ENCODE peak calls at places on chromosomes 6 and 20, in ten cellular contexts. A, F, X, Q, W, G, Y, U, P and S are unnamed samples.
A peak's percentile ranks its signal among the peaks of the same experiment; 100 is the strongest.

GRCh38 chr20:22807045-22807444 is 222.7 kb upstream of the FOXA2 start:
- DNase-seq in A (peak; percentile 85), F (no peak), X (no peak), Q (no peak), W (no peak), G (no peak), Y (no peak), U (no peak), P (no peak), S (no peak)

GRCh38 chr20:48295445-48295903 is 510.2 kb upstream of the SULF2 start:
- DNase-seq in A (peak; percentile 88), F (no peak), X (no peak), Q (peak; percentile 49), W (no peak), G (peak; percentile 33), Y (no peak), U (peak; percentile 97), P (no peak), S (no peak)

GRCh38 chr6:150236544-150236943 is 93.7 kb downstream of the PPP1R14C start:
- DNase-seq in A (no peak), F (no peak), X (no peak), Q (no peak), W (no peak), G (no peak), Y (no peak), U (no peak), P (no peak), S (peak; percentile 67)

GRCh38 chr20:21099653-21100589 is 6.2 kb downstream of the LINC00237 start:
- DNase-seq in A (peak; percentile 24), F (peak; percentile 90), X (no peak), Q (no peak), W (peak; percentile 29), G (no peak), Y (no peak), U (peak; percentile 57), P (peak; percentile 69), S (peak; percentile 20)

GRCh38 chr6:168206681-168207274 is 112.8 kb downstream of the DACT2 start:
- DNase-seq in A (no peak), F (no peak), X (no peak), Q (no peak), W (no peak), G (no peak), Y (no peak), U (no peak), P (no peak), S (no peak)

GRCh38 chr20:46683939-46684750 is 5.1 kb downstream of the TP53RK start:
- DNase-seq in A (no peak), F (no peak), X (no peak), Q (peak; percentile 56), W (peak; percentile 44), G (peak; percentile 38), Y (no peak), U (peak; percentile 96), P (no peak), S (peak; percentile 69)

GRCh38 chr6:145842693-145843546 is 28.3 kb upstream of the FBXO30 start:
- DNase-seq in A (no peak), F (no peak), X (no peak), Q (no peak), W (no peak), G (no peak), Y (no peak), U (no peak), P (no peak), S (no peak)

GRCh38 chr6:168032383-168032760 is 34.9 kb downstream of the KIF25 start:
- DNase-seq in A (no peak), F (peak; percentile 23), X (no peak), Q (no peak), W (no peak), G (peak; percentile 27), Y (no peak), U (peak; percentile 40), P (no peak), S (no peak)

DNA sequence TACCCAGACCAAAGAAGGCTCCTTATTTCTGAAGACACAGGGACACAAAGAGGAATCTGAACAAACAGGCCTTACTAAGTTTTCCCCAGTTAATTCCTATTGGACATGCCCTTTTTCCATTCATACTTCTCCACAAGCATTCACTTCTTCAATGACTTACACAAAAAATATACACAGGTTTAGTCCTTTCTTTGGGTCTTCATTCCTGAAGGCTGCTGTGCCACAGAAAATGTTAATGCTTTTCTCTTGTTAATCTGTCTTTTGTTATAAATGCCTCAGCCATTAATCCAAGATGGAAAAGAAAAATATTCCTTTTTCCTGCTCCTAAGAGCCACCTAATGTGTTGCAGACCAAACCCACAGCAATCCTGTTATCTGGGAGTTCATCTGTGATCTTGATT is 71.2 kb downstream of the QRSL1 start:
- DNase-seq in A (no peak), F (no peak), X (no peak), Q (no peak), W (no peak), G (no peak), Y (no peak), U (no peak), P (no peak), S (no peak)
- H3K27ac ChIP-seq in A (no peak overlapping the region), F (no peak overlapping the region), X (no peak overlapping the region), Q (no peak overlapping the region), W (no peak overlapping the region), G (no peak overlapping the region), Y (no peak overlapping the region), U (no peak overlapping the region), P (peak overlapping the region; percentile 99), S (no peak overlapping the region)

GRCh38 chr20:17743677-17744076 is 43.9 kb downstream of the BANF2 start:
- DNase-seq in A (no peak), F (no peak), X (no peak), Q (no peak), W (no peak), G (no peak), Y (no peak), U (no peak), P (no peak), S (no peak)
- TF ChIP-seq CTCF in A (no peak), F (no peak), X (no peak), Q (no peak), W (no peak), G (no peak), Y (no peak), U (no peak), P (no peak), S (no peak)

DNA sequence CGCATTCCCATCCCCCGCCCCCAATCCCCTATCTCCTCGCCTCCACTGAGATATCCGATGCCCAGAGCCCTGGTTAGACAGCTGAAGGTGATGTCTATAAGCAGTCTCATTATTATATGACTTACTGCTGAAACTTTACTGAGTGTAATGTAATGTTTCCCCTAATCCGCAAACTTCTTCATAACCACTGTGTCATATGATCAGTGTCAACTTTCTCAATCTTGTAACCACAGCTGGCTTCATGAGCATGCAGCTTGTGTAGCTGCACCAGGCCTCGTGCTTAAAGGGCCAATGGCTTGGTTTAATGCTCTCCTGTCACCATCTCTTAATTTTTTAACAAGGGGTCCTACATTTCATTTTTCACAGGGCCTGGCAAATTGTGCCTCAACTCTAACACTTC is 8.1 kb downstream of the ASIP start:
- DNase-seq in A (no peak), F (no peak), X (no peak), Q (no peak), W (no peak), G (no peak), Y (no peak), U (no peak), P (no peak), S (no peak)
- H3K27ac ChIP-seq in A (no peak overlapping the region), F (no peak overlapping the region), X (no peak overlapping the region), Q (no peak overlapping the region), W (no peak overlapping the region), G (no peak overlapping the region), Y (no peak overlapping the region), U (no peak overlapping the region), P (no peak overlapping the region), S (no peak overlapping the region)

GRCh38 chr20:63740070-63740500 is 509 bp downstream of the SLC2A4RG start:
- DNase-seq in A (no peak), F (peak; percentile 92), X (no peak), Q (peak; percentile 75), W (peak; percentile 42), G (no peak), Y (no peak), U (peak; percentile 68), P (peak; percentile 70), S (peak; percentile 46)

GRCh38 chr20:63741676-63742380 is 2.3 kb downstream of the SLC2A4RG start:
- DNase-seq in A (no peak), F (peak; percentile 79), X (no peak), Q (peak; percentile 46), W (no peak), G (no peak), Y (no peak), U (no peak), P (no peak), S (peak; percentile 57)

GRCh38 chr20:63739129-63740069 is at the start of gene SLC2A4RG:
- DNase-seq in A (peak; percentile 74), F (peak; percentile 95), X (peak; percentile 37), Q (peak; percentile 85), W (peak; percentile 62), G (peak; percentile 79), Y (no peak), U (peak; percentile 98), P (peak; percentile 84), S (peak; percentile 78)

GRCh38 chr20:63741354-63741675 is 1.7 kb downstream of the SLC2A4RG start:
- DNase-seq in A (no peak), F (no peak), X (no peak), Q (no peak), W (no peak), G (no peak), Y (no peak), U (no peak), P (no peak), S (no peak)

DNA sequence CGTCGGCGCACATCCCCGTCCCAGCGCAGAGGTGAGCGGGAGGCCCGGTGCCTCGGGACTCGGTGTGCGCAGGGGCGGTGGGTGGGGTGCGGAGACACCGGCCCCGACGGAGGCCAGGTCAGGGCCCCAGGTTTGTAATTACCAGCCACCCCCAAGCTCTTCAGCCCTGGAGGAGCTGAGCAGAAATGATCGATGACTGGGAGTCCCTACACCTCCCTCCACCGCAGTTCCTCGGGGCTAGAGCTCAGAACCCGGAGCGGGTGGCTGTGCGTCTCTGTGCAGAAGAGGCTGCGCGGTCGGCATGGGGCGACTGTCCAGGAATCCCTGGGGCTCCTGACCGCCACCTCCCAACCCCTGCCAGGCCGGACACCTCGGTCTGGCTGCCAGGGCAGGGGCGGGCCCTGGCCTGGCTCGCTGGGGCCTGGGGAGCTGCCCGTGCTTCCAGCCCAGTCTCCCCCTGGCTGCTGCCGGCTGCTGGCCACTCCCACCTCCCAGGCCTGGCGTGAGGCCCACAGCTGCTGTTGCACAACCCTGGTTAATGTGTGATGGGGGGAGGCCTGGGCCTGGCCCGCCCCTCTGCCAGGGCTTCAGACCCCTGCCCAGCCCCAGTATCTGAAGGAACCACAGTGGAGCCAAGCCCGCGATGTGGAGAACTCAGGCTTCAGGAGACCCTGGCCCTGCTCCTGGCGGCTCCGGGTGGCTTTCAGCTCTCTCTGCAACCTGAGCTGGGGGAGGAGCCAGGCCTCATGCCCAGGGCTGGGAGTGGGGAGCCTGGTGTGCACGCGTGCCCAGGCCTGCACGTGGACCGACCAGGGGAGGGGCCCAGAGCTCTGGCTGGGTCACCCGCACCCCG is 1.2 kb downstream of the SLC2A4RG start:
- DNase-seq in A (peak; percentile 90), F (peak; percentile 93), X (no peak), Q (peak; percentile 98), W (peak; percentile 94), G (peak; percentile 93), Y (peak; percentile 74), U (peak; percentile 97), P (peak; percentile 44), S (peak; percentile 94)
- TF ChIP-seq CTCF in A (no peak), F (peak; percentile 29), X (no peak), Q (peak; percentile 22), W (no peak), G (peak; percentile 66), Y (no peak), U (no peak), P (no peak), S (peak; percentile 10)